ENCODE peak calls at places on chromosomes 1 and 21, in seven cellular contexts. U, N, E, D, F, Y and R are unnamed samples.

GRCh38 chr1:28132110-28132897 is 43.9 kb upstream of the EYA3 start:
- DNase-seq in Y (no peak), D (no peak), U (no peak), E (no peak), F (no peak), N (no peak), R (no peak)

GRCh38 chr1:213087911-213088310 is 36.9 kb downstream of the RPS6KC1 start:
- DNase-seq in Y (no peak), N (no peak), E (no peak), D (no peak), F (no peak), U (no peak), R (peak; percentile 63)

GRCh38 chr1:42734201-42735035 is 5.6 kb downstream of the CLDN19 start:
- DNase-seq in F (no peak), E (no peak), U (no peak), N (no peak), D (no peak), Y (no peak), R (no peak)

GRCh38 chr1:28104866-28105467 is 16.6 kb upstream of the EYA3 start:
- DNase-seq in D (peak; percentile 90), U (peak; percentile 35), F (peak; percentile 33), Y (peak; percentile 75), E (no peak), N (peak; percentile 34), R (peak; percentile 77)

GRCh38 chr1:171219751-171220385 is 28.4 kb upstream of the FMO1 start:
- DNase-seq in U (no peak), E (no peak), Y (peak; percentile 34), N (peak; percentile 44), F (no peak), D (no peak), R (peak; percentile 48)

GRCh38 chr1:204089044-204089751 is 16.3 kb downstream of the SOX13 start:
- DNase-seq in U (peak; percentile 54), N (no peak), F (no peak), E (no peak), D (no peak), Y (no peak), R (peak; percentile 48)

GRCh38 chr1:60078182-60078581 is 4.6 kb upstream of the C1orf87 start:
- DNase-seq in N (no peak), Y (no peak), E (no peak), D (no peak), U (no peak), F (no peak), R (no peak)

GRCh38 chr21:44529503-44530125 is 10.4 kb downstream of the KRTAP10-1 start:
- DNase-seq in U (no peak), Y (no peak), E (no peak), D (no peak), N (no peak), F (no peak), R (no peak)

GRCh38 chr21:33057385-33057940 is 12.5 kb upstream of the OLIG1 start:
- DNase-seq in F (peak; percentile 87), N (no peak), D (no peak), E (no peak), U (no peak), Y (no peak), R (no peak)

GRCh38 chr1:155173478-155174333 is at the start of gene TRIM46:
- DNase-seq in F (peak; percentile 57), D (peak; percentile 71), Y (peak; percentile 54), E (no peak), N (peak; percentile 74), U (peak; percentile 54), R (peak; percentile 40)